ENCODE peak calls at places on chromosome 10, in eight cellular contexts. B, O, C, K, S, U, V and E are unnamed samples.

GRCh38 chr10:30059209-30060107 is at the start of gene JCAD:
- DNase-seq in V (peak; percentile 80), S (peak; percentile 78), O (peak; percentile 46), B (peak; percentile 85), C (peak; percentile 67), K (peak; percentile 53), U (peak; percentile 79), E (no peak)

GRCh38 chr10:93006435-93007039 is 54.1 kb upstream of the CYP26C1 start:
- DNase-seq in B (no peak), O (peak; percentile 68), V (no peak), U (peak; percentile 63), S (no peak), K (no peak), C (no peak), E (no peak)

GRCh38 chr10:53786236-53786635 is 1013.7 kb upstream of the MBL2 start:
- DNase-seq in O (peak; percentile 39), C (no peak), S (no peak), V (no peak), B (no peak), K (no peak), U (no peak), E (no peak)

GRCh38 chr10:119161680-119162079 is 3.8 kb downstream of the SFXN4 start:
- DNase-seq in V (no peak), B (no peak), S (no peak), O (peak; percentile 23), C (no peak), U (no peak), K (no peak), E (no peak)

GRCh38 chr10:74936577-74937445 is 110.4 kb downstream of the KAT6B start:
- DNase-seq in B (no peak), S (no peak), U (no peak), V (no peak), K (no peak), O (no peak), C (no peak), E (no peak)

GRCh38 chr10:5442056-5442989 is 30.0 kb downstream of the NET1 start:
- DNase-seq in S (no peak), C (peak; percentile 31), O (peak; percentile 69), B (no peak), U (peak; percentile 67), V (no peak), K (no peak), E (no peak)

GRCh38 chr10:113557389-113558321 is 4.8 kb downstream of the HABP2 start:
- DNase-seq in V (no peak), S (no peak), B (peak; percentile 34), K (no peak), C (no peak), O (no peak), U (no peak), E (no peak)

GRCh38 chr10:43407148-43407575 is 1.8 kb downstream of the HNRNPF start:
- DNase-seq in C (peak; percentile 37), S (peak; percentile 71), K (peak; percentile 64), B (peak; percentile 62), O (peak; percentile 51), U (peak; percentile 80), V (peak; percentile 78), E (no peak)

GRCh38 chr10:134205-134742 is 981 bp upstream of the ZMYND11 start:
- DNase-seq in K (peak; percentile 39), U (peak; percentile 17), B (no peak), S (peak; percentile 57), V (no peak), C (peak; percentile 19), O (peak; percentile 10), E (no peak)

GRCh38 chr10:404991-405390 is 269.7 kb downstream of the ZMYND11 start:
- DNase-seq in K (no peak), B (no peak), U (peak; percentile 26), C (no peak), S (no peak), V (no peak), O (no peak), E (no peak)

GRCh38 chr10:104440221-104440620 is 86.6 kb downstream of the CFAP58 start:
- DNase-seq in S (no peak), K (no peak), O (no peak), U (no peak), C (no peak), B (no peak), V (no peak), E (no peak)

GRCh38 chr10:43816351-43817321 is 168.0 kb upstream of the ZNF32 start:
- DNase-seq in C (no peak), B (peak; percentile 72), K (peak; percentile 64), U (peak; percentile 58), V (no peak), O (peak; percentile 50), S (no peak), E (no peak)

DNA sequence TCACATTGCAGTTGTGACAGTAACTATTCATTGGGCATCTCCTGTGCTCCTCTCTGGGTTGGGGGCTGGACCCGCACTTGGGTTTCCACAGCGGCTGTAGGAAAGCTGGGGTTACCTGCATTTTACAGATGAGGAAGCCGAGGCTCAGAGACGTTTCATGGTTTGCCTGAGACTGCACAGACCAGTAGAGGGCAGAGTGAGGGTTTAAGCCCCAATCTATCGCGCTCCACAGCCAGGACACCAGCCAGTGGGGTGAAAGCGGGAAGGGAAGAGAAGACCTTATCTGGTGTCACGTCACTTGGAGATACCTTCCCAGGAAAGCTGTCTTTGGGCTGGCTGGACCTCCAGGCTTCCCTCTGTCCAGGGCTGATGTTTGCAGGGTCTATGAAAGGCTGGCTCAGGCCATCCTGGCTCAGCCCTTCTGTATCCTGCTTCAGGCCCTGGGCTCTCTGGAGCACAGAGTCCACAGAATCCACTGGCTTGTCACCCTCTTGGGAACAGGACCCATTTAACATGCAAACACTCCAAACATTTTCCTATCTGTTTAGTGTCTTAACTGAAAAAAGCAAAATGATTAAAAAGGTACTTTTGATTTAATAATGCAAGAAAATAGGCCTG is 167.7 kb downstream of the EMX2 start:
- DNase-seq in K (no peak), U (no peak), O (no peak), S (no peak), B (no peak), C (no peak), V (no peak), E (no peak)
- TF ChIP-seq CTCF in K (no peak), U (no peak), O (peak; percentile 47), S (no peak), B (no peak), C (no peak), V (no peak), E (no peak)

DNA sequence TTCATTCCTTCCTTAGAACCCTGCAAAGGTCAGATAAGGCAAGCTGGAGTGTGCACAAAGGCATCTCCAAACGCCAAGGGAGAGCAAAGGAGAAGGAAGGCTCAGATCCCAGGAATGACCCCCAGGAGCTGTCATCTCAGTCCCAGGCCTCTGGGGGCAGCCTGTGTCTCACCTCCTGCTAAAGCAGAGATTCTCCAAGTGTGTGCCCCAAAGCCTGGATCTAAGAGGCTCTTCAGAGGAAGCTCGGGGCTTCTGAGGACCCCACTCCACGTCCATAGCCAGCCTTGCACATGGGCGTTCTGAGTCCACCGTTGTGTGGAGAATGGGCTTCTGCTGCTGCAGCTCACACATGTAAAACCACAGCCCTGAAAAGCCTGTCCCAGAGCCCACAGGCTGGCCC is 5.1 kb upstream of the GRID1 start:
- DNase-seq in O (no peak), B (no peak), V (no peak), U (no peak), S (no peak), C (no peak), K (no peak), E (peak; percentile 34)
- TF ChIP-seq CTCF in O (no peak), B (no peak), V (no peak), U (no peak), S (no peak), C (no peak), K (no peak), E (no peak)

GRCh38 chr10:89852872-89853271 is 151.5 kb downstream of the KIF20B start:
- DNase-seq in K (no peak), B (no peak), V (no peak), U (no peak), S (no peak), C (no peak), O (no peak), E (no peak)
- TF ChIP-seq CTCF in K (no peak), B (no peak), V (no peak), U (no peak), S (no peak), C (no peak), O (no peak), E (no peak)

DNA sequence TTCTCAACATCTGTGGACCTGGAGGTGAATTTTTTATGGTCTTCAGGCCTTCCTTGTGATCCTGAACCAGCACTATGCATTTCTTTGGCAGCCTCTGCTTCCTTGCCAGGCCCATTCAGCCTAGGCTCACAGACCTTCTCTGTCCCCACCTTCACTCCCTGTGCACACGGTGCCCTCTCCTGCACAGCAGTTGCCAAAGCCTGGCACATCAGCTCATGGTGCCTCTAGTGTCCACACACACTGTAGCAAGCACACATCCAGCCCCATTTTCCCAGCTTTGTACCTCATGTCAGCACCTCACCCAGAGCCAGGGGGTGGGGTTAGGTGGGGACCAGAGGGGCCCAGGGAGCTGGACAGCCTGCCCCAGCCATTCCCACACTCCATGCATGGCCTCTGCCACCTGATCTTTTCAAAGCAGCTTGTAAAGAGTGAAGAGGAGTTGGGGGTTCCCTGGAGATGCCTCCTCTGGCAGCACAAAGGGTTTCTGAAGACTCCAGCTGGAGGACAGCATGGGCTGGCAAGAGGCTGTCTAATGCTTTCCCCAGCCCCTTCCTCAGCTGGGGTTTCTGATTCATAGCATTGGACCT is 57.9 kb upstream of the TMEM72 start:
- DNase-seq in K (no peak), C (no peak), S (no peak), V (no peak), U (no peak), O (peak; percentile 53), B (no peak), E (no peak)
- TF ChIP-seq CTCF in K (no peak), C (no peak), S (no peak), V (no peak), U (peak; percentile 34), O (peak; percentile 62), B (no peak), E (no peak)

DNA sequence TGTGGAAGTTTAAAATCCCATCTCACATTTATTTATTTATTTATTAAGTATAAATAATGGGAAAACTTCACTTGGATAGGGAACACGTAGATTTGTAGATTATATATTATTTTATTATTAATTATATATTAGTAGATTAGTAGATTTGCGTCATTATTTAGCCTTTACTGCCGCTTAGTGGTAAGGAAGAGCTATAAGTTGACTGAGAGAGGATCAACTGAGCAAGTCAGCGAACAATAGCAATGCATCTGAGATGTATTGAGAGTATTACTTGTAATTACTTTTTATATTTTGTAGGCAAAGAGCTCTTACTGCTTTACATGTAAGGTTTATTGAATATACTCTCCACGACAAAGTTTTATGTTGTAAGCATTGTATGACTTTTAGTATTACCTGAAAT is 244.5 kb upstream of the ANKRD30A start:
- DNase-seq in C (no peak), B (no peak), U (peak; percentile 13), V (no peak), K (no peak), O (peak; percentile 93), S (no peak), E (no peak)
- TF ChIP-seq CTCF in C (peak; percentile 65), B (peak; percentile 41), U (peak; percentile 52), V (peak; percentile 47), K (no peak), O (peak; percentile 86), S (no peak), E (no peak)